ENCODE peak calls at places on chromosome 1, in four cellular contexts. One of them, this sample, is unnamed.

GRCh38 chr1:66248746-66249145 is 285.2 kb upstream of the SGIP1 start:
- DNase-seq in NT2/D1: no peak
- DNase-seq in tibial artery: peak; percentile 40
- DNase-seq in naive thymus-derived CD4-positive, alpha-beta T cell: no peak
- DNase-seq in this sample: no peak

GRCh38 chr1:60697204-60697994 is 385.0 kb upstream of the NFIA start:
- DNase-seq in NT2/D1: no peak
- DNase-seq in tibial artery: no peak
- DNase-seq in naive thymus-derived CD4-positive, alpha-beta T cell: no peak
- DNase-seq in this sample: no peak

GRCh38 chr1:168865850-168866620 is 137.0 kb upstream of the DPT start:
- DNase-seq in NT2/D1: no peak
- DNase-seq in tibial artery: no peak
- DNase-seq in naive thymus-derived CD4-positive, alpha-beta T cell: no peak
- DNase-seq in this sample: no peak

GRCh38 chr1:6730889-6731288 is 29.3 kb upstream of the DNAJC11 start:
- DNase-seq in NT2/D1: no peak
- DNase-seq in tibial artery: no peak
- DNase-seq in naive thymus-derived CD4-positive, alpha-beta T cell: no peak
- DNase-seq in this sample: no peak

GRCh38 chr1:223512016-223512415 is 118.8 kb downstream of the CCDC185 start:
- DNase-seq in NT2/D1: no peak
- DNase-seq in tibial artery: no peak
- DNase-seq in naive thymus-derived CD4-positive, alpha-beta T cell: no peak
- DNase-seq in this sample: no peak

GRCh38 chr1:225747566-225747965 is 30.1 kb upstream of the SRP9 start:
- DNase-seq in NT2/D1: no peak
- DNase-seq in tibial artery: no peak
- DNase-seq in naive thymus-derived CD4-positive, alpha-beta T cell: no peak
- DNase-seq in this sample: no peak

GRCh38 chr1:92134331-92134730 is 54.2 kb downstream of the BTBD8 start:
- DNase-seq in NT2/D1: no peak
- DNase-seq in tibial artery: no peak
- DNase-seq in naive thymus-derived CD4-positive, alpha-beta T cell: no peak
- DNase-seq in this sample: no peak

GRCh38 chr1:204073837-204074273 is 940 bp downstream of the SOX13 start:
- DNase-seq in NT2/D1: no peak
- DNase-seq in tibial artery: no peak
- DNase-seq in naive thymus-derived CD4-positive, alpha-beta T cell: no peak
- DNase-seq in this sample: no peak

GRCh38 chr1:204941415-204942338 is 71.0 kb downstream of the NFASC start:
- DNase-seq in NT2/D1: peak; percentile 69
- DNase-seq in tibial artery: peak; percentile 43
- DNase-seq in naive thymus-derived CD4-positive, alpha-beta T cell: no peak
- DNase-seq in this sample: peak; percentile 82

GRCh38 chr1:40944841-40945430 is 34.6 kb upstream of the CTPS1 start:
- DNase-seq in NT2/D1: no peak
- DNase-seq in tibial artery: no peak
- DNase-seq in naive thymus-derived CD4-positive, alpha-beta T cell: no peak
- DNase-seq in this sample: no peak

GRCh38 chr1:119783354-119784126 is 14.8 kb upstream of the HMGCS2 start:
- DNase-seq in NT2/D1: no peak
- DNase-seq in tibial artery: no peak
- DNase-seq in naive thymus-derived CD4-positive, alpha-beta T cell: no peak
- DNase-seq in this sample: no peak

GRCh38 chr1:207309775-207310273 is 11.7 kb upstream of the CD55 start:
- DNase-seq in NT2/D1: no peak
- DNase-seq in tibial artery: no peak
- DNase-seq in naive thymus-derived CD4-positive, alpha-beta T cell: no peak
- DNase-seq in this sample: peak; percentile 20

GRCh38 chr1:175863291-175864050 is 120.1 kb upstream of the TNR start:
- DNase-seq in NT2/D1: no peak
- DNase-seq in tibial artery: no peak
- DNase-seq in naive thymus-derived CD4-positive, alpha-beta T cell: no peak
- DNase-seq in this sample: peak; percentile 9

GRCh38 chr1:175864625-175865024 is 121.2 kb upstream of the TNR start:
- DNase-seq in NT2/D1: no peak
- DNase-seq in tibial artery: no peak
- DNase-seq in naive thymus-derived CD4-positive, alpha-beta T cell: no peak
- DNase-seq in this sample: no peak

GRCh38 chr1:175864183-175864582 is 120.8 kb upstream of the TNR start:
- DNase-seq in NT2/D1: no peak
- DNase-seq in tibial artery: no peak
- DNase-seq in naive thymus-derived CD4-positive, alpha-beta T cell: no peak
- DNase-seq in this sample: no peak

GRCh38 chr1:175866776-175867175 is 123.4 kb upstream of the TNR start:
- DNase-seq in NT2/D1: no peak
- DNase-seq in tibial artery: no peak
- DNase-seq in naive thymus-derived CD4-positive, alpha-beta T cell: no peak
- DNase-seq in this sample: no peak

GRCh38 chr1:175865041-175865766 is 121.8 kb upstream of the TNR start:
- DNase-seq in NT2/D1: peak; percentile 87
- DNase-seq in tibial artery: no peak
- DNase-seq in naive thymus-derived CD4-positive, alpha-beta T cell: no peak
- DNase-seq in this sample: peak; percentile 56
- H3K4me3 ChIP-seq in NT2/D1: no peak overlapping the region
- H3K4me3 ChIP-seq in tibial artery: no peak overlapping the region
- H3K4me3 ChIP-seq in naive thymus-derived CD4-positive, alpha-beta T cell: no peak overlapping the region
- H3K4me3 ChIP-seq in this sample: no peak overlapping the region

DNA sequence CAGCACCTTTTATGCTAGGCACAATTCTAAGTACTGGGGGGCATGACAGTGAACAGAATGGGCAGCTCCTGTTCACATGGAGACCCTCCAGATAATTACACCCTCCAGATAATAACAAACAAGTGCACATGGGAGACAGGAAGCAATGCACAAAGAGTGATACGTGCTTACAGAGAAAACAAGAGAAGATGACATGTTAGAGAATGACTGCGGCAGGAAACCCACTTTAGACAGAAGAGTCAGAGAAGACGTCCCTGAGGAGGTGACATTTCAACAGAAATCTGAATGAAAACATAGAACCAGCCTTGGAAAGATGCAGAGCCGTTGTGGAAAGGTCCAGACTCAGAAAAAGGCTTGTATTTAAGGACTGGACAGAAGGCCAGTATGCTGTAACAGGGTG is 54.7 kb upstream of the ARTN start:
- DNase-seq in NT2/D1: no peak
- DNase-seq in tibial artery: no peak
- DNase-seq in naive thymus-derived CD4-positive, alpha-beta T cell: no peak
- DNase-seq in this sample: no peak
- H3K4me1 ChIP-seq in NT2/D1: peaks cover 23% of the 10 kb centered on the region
- H3K4me1 ChIP-seq in tibial artery: peaks cover 13% of the 10 kb centered on the region
- H3K4me1 ChIP-seq in naive thymus-derived CD4-positive, alpha-beta T cell: no peaks in the 10 kb centered on the region
- H3K4me1 ChIP-seq in this sample: no peaks in the 10 kb centered on the region

DNA sequence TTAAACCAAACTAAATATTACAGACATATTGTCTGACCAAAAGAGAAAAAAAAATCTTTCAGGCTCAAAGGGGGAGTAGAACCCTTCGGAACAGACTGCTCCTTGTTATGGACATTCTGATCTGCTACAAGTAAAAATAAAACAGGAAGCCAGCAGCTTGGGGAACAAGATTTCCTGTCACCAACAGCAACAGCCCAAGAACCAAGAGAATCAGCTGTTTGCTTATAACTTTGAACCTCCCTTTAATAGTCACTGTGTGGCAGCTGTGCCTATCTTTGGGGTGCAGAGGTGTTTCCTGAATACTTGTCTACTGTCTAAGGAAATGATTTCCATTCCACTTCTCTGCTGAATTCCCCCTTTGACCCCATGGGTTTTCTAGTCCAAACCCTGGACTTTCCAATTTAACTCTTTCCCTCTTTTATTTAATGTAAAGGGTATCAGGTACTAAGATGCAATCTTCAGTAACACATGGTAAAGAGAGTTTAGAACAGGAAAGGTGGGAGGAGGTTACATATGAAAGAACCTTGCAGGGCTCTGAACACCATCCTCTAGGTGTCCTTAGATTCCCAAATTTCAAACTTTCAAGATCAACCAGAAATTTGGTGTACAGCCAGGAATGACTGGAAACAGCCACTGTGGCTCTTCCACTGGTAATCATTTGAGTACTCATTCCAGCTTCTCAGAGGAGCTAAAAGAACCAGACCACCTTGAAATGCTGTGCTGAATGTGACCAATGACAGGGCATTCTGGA is 38.7 kb downstream of the GPR3 start:
- DNase-seq in NT2/D1: no peak
- DNase-seq in tibial artery: peak; percentile 51
- DNase-seq in naive thymus-derived CD4-positive, alpha-beta T cell: peak; percentile 51
- DNase-seq in this sample: no peak
- H3K4me3 ChIP-seq in NT2/D1: no peak overlapping the region
- H3K4me3 ChIP-seq in tibial artery: no peak overlapping the region
- H3K4me3 ChIP-seq in naive thymus-derived CD4-positive, alpha-beta T cell: peak overlapping the region; percentile 21
- H3K4me3 ChIP-seq in this sample: no peak overlapping the region

GRCh38 chr1:111561328-111561727 is 57.9 kb upstream of the ADORA3 start:
- DNase-seq in NT2/D1: no peak
- DNase-seq in tibial artery: no peak
- DNase-seq in naive thymus-derived CD4-positive, alpha-beta T cell: no peak
- DNase-seq in this sample: no peak
- H3K4me1 ChIP-seq in NT2/D1: no peaks in the 10 kb centered on the region
- H3K4me1 ChIP-seq in tibial artery: peaks cover 7% of the 10 kb centered on the region
- H3K4me1 ChIP-seq in naive thymus-derived CD4-positive, alpha-beta T cell: no peaks in the 10 kb centered on the region
- H3K4me1 ChIP-seq in this sample: no peaks in the 10 kb centered on the region